ENCODE peak calls at places on chromosomes 11 and 22, in six cellular contexts. One of them, this sample, is unnamed.

GRCh38 chr11:124760205-124760652 is 1.9 kb downstream of the ESAM start:
- DNase-seq in CD8-positive, alpha-beta T cell: no peak
- DNase-seq in cardiac fibroblast: no peak
- DNase-seq in GM13977: peak
- DNase-seq in lower leg skin: peak
- DNase-seq in endodermal cell: no peak
- DNase-seq in this sample: no peak

GRCh38 chr11:133133053-133133452 is 399.2 kb downstream of the OPCML start:
- DNase-seq in endodermal cell: no peak
- DNase-seq in cardiac fibroblast: no peak
- DNase-seq in lower leg skin: no peak
- DNase-seq in CD8-positive, alpha-beta T cell: no peak
- DNase-seq in GM13977: no peak
- DNase-seq in this sample: no peak

GRCh38 chr11:108853864-108854263 is 189.0 kb downstream of the DDX10 start:
- DNase-seq in GM13977: no peak
- DNase-seq in cardiac fibroblast: peak
- DNase-seq in lower leg skin: no peak
- DNase-seq in endodermal cell: peak
- DNase-seq in CD8-positive, alpha-beta T cell: peak
- DNase-seq in this sample: no peak

GRCh38 chr11:105538531-105538930 is 71.3 kb upstream of the GRIA4 start:
- DNase-seq in cardiac fibroblast: peak
- DNase-seq in endodermal cell: no peak
- DNase-seq in GM13977: no peak
- DNase-seq in CD8-positive, alpha-beta T cell: no peak
- DNase-seq in lower leg skin: no peak
- DNase-seq in this sample: no peak

GRCh38 chr11:108654994-108655631 is 9.8 kb upstream of the DDX10 start:
- DNase-seq in CD8-positive, alpha-beta T cell: no peak
- DNase-seq in GM13977: no peak
- DNase-seq in lower leg skin: no peak
- DNase-seq in endodermal cell: peak
- DNase-seq in cardiac fibroblast: peak
- DNase-seq in this sample: peak

GRCh38 chr11:33706961-33707360 is 6.3 kb upstream of the C11orf91 start:
- DNase-seq in CD8-positive, alpha-beta T cell: no peak
- DNase-seq in cardiac fibroblast: no peak
- DNase-seq in endodermal cell: no peak
- DNase-seq in lower leg skin: no peak
- DNase-seq in GM13977: no peak
- DNase-seq in this sample: no peak

GRCh38 chr11:113387605-113388211 is at the start of gene ANKK1:
- DNase-seq in endodermal cell: peak
- DNase-seq in CD8-positive, alpha-beta T cell: no peak
- DNase-seq in lower leg skin: peak
- DNase-seq in GM13977: no peak
- DNase-seq in cardiac fibroblast: no peak
- DNase-seq in this sample: peak

GRCh38 chr11:79294845-79295520 is 145.8 kb downstream of the TENM4 start:
- DNase-seq in cardiac fibroblast: no peak
- DNase-seq in GM13977: no peak
- DNase-seq in lower leg skin: no peak
- DNase-seq in endodermal cell: no peak
- DNase-seq in CD8-positive, alpha-beta T cell: no peak
- DNase-seq in this sample: no peak

GRCh38 chr11:5266609-5267008 is 3.1 kb downstream of the HBE1 start:
- DNase-seq in cardiac fibroblast: no peak
- DNase-seq in GM13977: no peak
- DNase-seq in lower leg skin: no peak
- DNase-seq in endodermal cell: no peak
- DNase-seq in CD8-positive, alpha-beta T cell: no peak
- DNase-seq in this sample: no peak

GRCh38 chr11:76810151-76810853 is 27.1 kb downstream of the TSKU start:
- DNase-seq in endodermal cell: peak
- DNase-seq in lower leg skin: no peak
- DNase-seq in cardiac fibroblast: peak
- DNase-seq in CD8-positive, alpha-beta T cell: no peak
- DNase-seq in GM13977: peak
- DNase-seq in this sample: peak

GRCh38 chr11:130246719-130247118 is 68.0 kb downstream of the ZBTB44 start:
- DNase-seq in cardiac fibroblast: peak
- DNase-seq in endodermal cell: no peak
- DNase-seq in GM13977: no peak
- DNase-seq in CD8-positive, alpha-beta T cell: no peak
- DNase-seq in lower leg skin: no peak
- DNase-seq in this sample: peak

GRCh38 chr11:76524461-76524860 is 79.6 kb downstream of the EMSY start:
- DNase-seq in lower leg skin: no peak
- DNase-seq in cardiac fibroblast: no peak
- DNase-seq in endodermal cell: no peak
- DNase-seq in CD8-positive, alpha-beta T cell: no peak
- DNase-seq in GM13977: no peak
- DNase-seq in this sample: peak

GRCh38 chr22:19984201-19984753 is 32.3 kb downstream of the ARVCF start:
- DNase-seq in lower leg skin: no peak
- DNase-seq in cardiac fibroblast: no peak
- DNase-seq in CD8-positive, alpha-beta T cell: no peak
- DNase-seq in GM13977: no peak
- DNase-seq in endodermal cell: no peak
- DNase-seq in this sample: peak

GRCh38 chr22:18056161-18056666 is 21.6 kb upstream of the PEX26 start:
- DNase-seq in lower leg skin: no peak
- DNase-seq in CD8-positive, alpha-beta T cell: no peak
- DNase-seq in GM13977: peak
- DNase-seq in endodermal cell: no peak
- DNase-seq in cardiac fibroblast: peak
- DNase-seq in this sample: no peak

GRCh38 chr11:19392321-19392720 is 151.6 kb upstream of the E2F8 start:
- DNase-seq in GM13977: no peak
- DNase-seq in endodermal cell: peak
- DNase-seq in lower leg skin: peak
- DNase-seq in cardiac fibroblast: no peak
- DNase-seq in CD8-positive, alpha-beta T cell: no peak
- DNase-seq in this sample: no peak

GRCh38 chr11:16242806-16243205 is 113.5 kb downstream of the SOX6 start:
- DNase-seq in GM13977: no peak
- DNase-seq in endodermal cell: no peak
- DNase-seq in CD8-positive, alpha-beta T cell: no peak
- DNase-seq in cardiac fibroblast: no peak
- DNase-seq in lower leg skin: no peak
- DNase-seq in this sample: no peak

GRCh38 chr22:19783531-19784395 is 23.2 kb downstream of the TBX1 start:
- DNase-seq in endodermal cell: no peak
- DNase-seq in lower leg skin: no peak
- DNase-seq in GM13977: no peak
- DNase-seq in cardiac fibroblast: no peak
- DNase-seq in CD8-positive, alpha-beta T cell: no peak
- DNase-seq in this sample: no peak

GRCh38 chr11:107669893-107670601 is 41.8 kb downstream of the SLN start:
- DNase-seq in GM13977: no peak
- DNase-seq in cardiac fibroblast: no peak
- DNase-seq in lower leg skin: no peak
- DNase-seq in endodermal cell: peak
- DNase-seq in CD8-positive, alpha-beta T cell: no peak
- DNase-seq in this sample: no peak

GRCh38 chr11:61503135-61503770 is 5.3 kb upstream of the LRRC10B start:
- DNase-seq in GM13977: no peak
- DNase-seq in CD8-positive, alpha-beta T cell: no peak
- DNase-seq in cardiac fibroblast: no peak
- DNase-seq in endodermal cell: no peak
- DNase-seq in lower leg skin: no peak
- DNase-seq in this sample: no peak

GRCh38 chr22:47030881-47031627 is 268.6 kb downstream of the TBC1D22A start:
- DNase-seq in endodermal cell: no peak
- DNase-seq in GM13977: no peak
- DNase-seq in CD8-positive, alpha-beta T cell: no peak
- DNase-seq in cardiac fibroblast: no peak
- DNase-seq in lower leg skin: no peak
- DNase-seq in this sample: no peak

GRCh38 chr11:34146866-34147265 is 41.4 kb downstream of the NAT10 start:
- DNase-seq in CD8-positive, alpha-beta T cell: no peak
- DNase-seq in endodermal cell: no peak
- DNase-seq in lower leg skin: no peak
- DNase-seq in GM13977: no peak
- DNase-seq in cardiac fibroblast: no peak
- DNase-seq in this sample: no peak

GRCh38 chr11:72924568-72925190 is 110.5 kb downstream of the ATG16L2 start:
- DNase-seq in GM13977: peak
- DNase-seq in lower leg skin: no peak
- DNase-seq in cardiac fibroblast: peak
- DNase-seq in CD8-positive, alpha-beta T cell: no peak
- DNase-seq in endodermal cell: no peak
- DNase-seq in this sample: peak
- TF ChIP-seq CTCF in GM13977: peak
- TF ChIP-seq CTCF in lower leg skin: no peak
- TF ChIP-seq CTCF in cardiac fibroblast: peak
- TF ChIP-seq CTCF in CD8-positive, alpha-beta T cell: peak
- TF ChIP-seq CTCF in endodermal cell: peak
- TF ChIP-seq CTCF in this sample: peak

DNA sequence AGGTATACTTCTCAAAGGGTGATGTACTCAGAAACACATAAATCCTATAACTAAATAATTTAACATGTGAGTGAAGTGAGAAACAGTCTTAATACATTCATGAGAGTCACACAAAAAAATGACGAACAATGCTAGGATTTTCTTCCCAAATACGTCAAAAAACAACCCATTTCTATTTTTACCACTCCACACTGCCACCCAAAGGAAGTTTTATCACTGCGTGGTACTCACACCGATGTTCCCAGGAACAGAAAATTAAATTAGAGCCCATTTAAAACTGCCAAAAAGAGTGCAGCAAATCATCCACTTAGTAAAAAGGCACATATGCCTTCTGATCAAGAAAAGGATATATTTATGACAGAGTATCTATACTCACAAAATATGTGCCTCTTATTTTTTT is 710.9 kb upstream of the FAT3 start:
- DNase-seq in CD8-positive, alpha-beta T cell: no peak
- DNase-seq in lower leg skin: no peak
- DNase-seq in cardiac fibroblast: no peak
- DNase-seq in endodermal cell: no peak
- DNase-seq in GM13977: no peak
- DNase-seq in this sample: peak
- TF ChIP-seq CTCF in CD8-positive, alpha-beta T cell: no peak
- TF ChIP-seq CTCF in lower leg skin: no peak
- TF ChIP-seq CTCF in cardiac fibroblast: no peak
- TF ChIP-seq CTCF in endodermal cell: peak
- TF ChIP-seq CTCF in GM13977: no peak
- TF ChIP-seq CTCF in this sample: no peak

DNA sequence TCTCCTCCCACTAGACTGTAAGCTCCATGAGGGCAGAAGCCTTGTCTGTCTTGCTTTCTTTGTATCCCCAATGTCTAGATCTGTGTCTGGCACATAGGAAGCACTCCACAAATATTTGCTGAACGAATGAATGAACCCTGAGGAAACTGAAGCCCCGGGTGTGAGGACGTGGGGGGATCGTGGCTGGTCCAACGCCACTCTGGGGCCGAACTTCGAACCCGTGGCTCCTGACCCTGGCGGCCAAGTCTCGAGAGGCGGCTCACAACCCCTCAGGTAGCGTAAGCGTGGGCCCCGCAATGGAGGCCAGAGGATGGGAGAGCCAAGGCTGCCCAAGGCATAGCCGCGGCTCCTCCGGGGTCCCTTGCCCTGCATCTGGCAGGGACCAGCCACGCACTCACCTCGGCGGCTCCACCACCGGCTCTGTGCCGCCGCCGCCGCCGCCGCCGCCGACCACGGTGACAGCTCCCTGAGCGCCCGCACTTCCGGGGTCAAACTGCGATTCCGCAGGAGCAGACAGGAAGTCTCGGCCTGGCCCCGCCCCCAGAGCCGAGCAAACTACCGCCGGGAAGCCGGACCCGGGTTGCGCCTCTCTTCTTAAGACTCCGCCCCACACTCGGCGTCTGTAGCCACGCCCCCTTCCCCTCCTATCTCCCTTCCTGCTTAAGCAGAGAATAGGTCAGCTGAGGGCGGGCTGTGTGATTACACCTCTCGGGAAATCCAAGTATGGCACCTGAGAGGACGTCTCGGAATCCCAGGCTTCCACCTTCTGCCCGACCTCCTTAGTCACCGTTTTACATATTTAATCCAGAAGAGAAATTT is at the start of gene ASCC2:
- DNase-seq in endodermal cell: peak
- DNase-seq in GM13977: peak
- DNase-seq in lower leg skin: peak
- DNase-seq in cardiac fibroblast: peak
- DNase-seq in CD8-positive, alpha-beta T cell: peak
- DNase-seq in this sample: peak
- TF ChIP-seq CTCF in endodermal cell: peak
- TF ChIP-seq CTCF in GM13977: no peak
- TF ChIP-seq CTCF in lower leg skin: no peak
- TF ChIP-seq CTCF in cardiac fibroblast: no peak
- TF ChIP-seq CTCF in CD8-positive, alpha-beta T cell: no peak
- TF ChIP-seq CTCF in this sample: no peak

DNA sequence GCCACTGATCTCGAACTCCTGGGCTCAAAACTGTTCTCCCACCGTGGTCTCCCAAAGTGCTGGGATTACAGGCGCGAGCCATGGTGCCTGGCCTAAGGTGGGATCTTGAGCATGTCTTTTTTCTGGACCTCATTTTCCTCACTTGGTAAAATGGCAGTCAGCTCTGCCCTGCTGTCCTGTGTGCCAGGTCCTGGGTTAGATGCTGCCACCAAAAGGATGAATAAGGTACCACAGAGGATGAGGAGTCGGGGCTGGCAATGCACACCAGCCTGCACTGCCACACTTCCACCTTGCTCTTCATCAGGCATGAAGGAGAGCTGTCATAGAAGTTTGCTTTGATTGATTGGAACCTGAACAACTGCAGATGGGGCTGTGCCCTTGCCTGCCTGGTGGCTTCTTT is 32.3 kb downstream of the ACO2 start:
- DNase-seq in CD8-positive, alpha-beta T cell: no peak
- DNase-seq in GM13977: peak
- DNase-seq in lower leg skin: no peak
- DNase-seq in endodermal cell: no peak
- DNase-seq in cardiac fibroblast: no peak
- DNase-seq in this sample: peak
- TF ChIP-seq CTCF in CD8-positive, alpha-beta T cell: no peak
- TF ChIP-seq CTCF in GM13977: peak
- TF ChIP-seq CTCF in lower leg skin: no peak
- TF ChIP-seq CTCF in endodermal cell: peak
- TF ChIP-seq CTCF in cardiac fibroblast: peak
- TF ChIP-seq CTCF in this sample: peak

DNA sequence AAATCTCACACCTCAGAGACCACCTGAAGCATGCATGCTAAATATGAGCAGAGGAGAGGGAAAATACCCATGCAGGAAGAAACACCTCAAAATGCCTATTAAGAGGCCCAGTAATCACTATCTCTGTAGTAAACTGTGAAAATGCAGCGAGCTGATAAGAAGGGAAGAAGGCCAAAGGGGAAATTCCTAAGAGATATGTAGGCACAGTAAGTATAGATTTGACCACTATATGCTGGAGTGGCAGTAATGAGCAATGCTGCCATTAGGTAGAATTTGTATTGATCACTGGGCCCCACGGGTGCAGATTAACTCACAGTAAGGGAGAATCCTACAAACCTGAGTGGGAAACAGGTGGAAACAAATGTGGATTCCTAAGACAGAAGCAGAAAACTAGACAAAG is 1813.1 kb upstream of the RAG2 start:
- DNase-seq in GM13977: no peak
- DNase-seq in cardiac fibroblast: no peak
- DNase-seq in lower leg skin: no peak
- DNase-seq in CD8-positive, alpha-beta T cell: no peak
- DNase-seq in endodermal cell: peak
- DNase-seq in this sample: no peak
- TF ChIP-seq CTCF in GM13977: no peak
- TF ChIP-seq CTCF in cardiac fibroblast: peak
- TF ChIP-seq CTCF in lower leg skin: no peak
- TF ChIP-seq CTCF in CD8-positive, alpha-beta T cell: no peak
- TF ChIP-seq CTCF in endodermal cell: peak
- TF ChIP-seq CTCF in this sample: no peak

This sample was measured in MCF 10A.